ENCODE peak calls at places on chromosome 21, in four cellular contexts. One of them, this sample, is unnamed.
A peak's percentile ranks its signal among the peaks of the same experiment; 100 is the strongest.

GRCh38 chr21:44870748-44871495 is 2.6 kb downstream of the PTTG1IP start:
- DNase-seq in heart left ventricle: peak; percentile 67
- DNase-seq in cardiac fibroblast: peak; percentile 22
- DNase-seq in ovary: peak; percentile 54
- DNase-seq in this sample: no peak

GRCh38 chr21:46048926-46049889 is 48.7 kb upstream of the COL6A2 start:
- DNase-seq in ovary: peak; percentile 95
- DNase-seq in heart left ventricle: peak; percentile 89
- DNase-seq in cardiac fibroblast: peak; percentile 100
- DNase-seq in this sample: peak; percentile 100

GRCh38 chr21:44985441-44986401 is 45.9 kb downstream of the SLX9 start:
- DNase-seq in ovary: peak; percentile 30
- DNase-seq in cardiac fibroblast: no peak
- DNase-seq in heart left ventricle: no peak
- DNase-seq in this sample: no peak

GRCh38 chr21:39319814-39320332 is 6.4 kb upstream of the BRWD1 start:
- DNase-seq in heart left ventricle: no peak
- DNase-seq in cardiac fibroblast: peak; percentile 30
- DNase-seq in ovary: no peak
- DNase-seq in this sample: peak; percentile 38

GRCh38 chr21:38869946-38870345 is 64.2 kb downstream of the ETS2 start:
- DNase-seq in cardiac fibroblast: peak; percentile 41
- DNase-seq in ovary: no peak
- DNase-seq in heart left ventricle: no peak
- DNase-seq in this sample: no peak

GRCh38 chr21:46561448-46562095 is 43.3 kb downstream of the S100B start:
- DNase-seq in cardiac fibroblast: no peak
- DNase-seq in ovary: no peak
- DNase-seq in heart left ventricle: no peak
- DNase-seq in this sample: no peak

GRCh38 chr21:45412909-45413581 is 8.1 kb downstream of the COL18A1 start:
- DNase-seq in heart left ventricle: peak; percentile 14
- DNase-seq in cardiac fibroblast: no peak
- DNase-seq in ovary: peak; percentile 56
- DNase-seq in this sample: no peak

GRCh38 chr21:35593000-35593502 is 467.3 kb downstream of the SETD4 start:
- DNase-seq in cardiac fibroblast: peak; percentile 60
- DNase-seq in ovary: no peak
- DNase-seq in heart left ventricle: no peak
- DNase-seq in this sample: peak; percentile 61

GRCh38 chr21:29265690-29266479 is 32.8 kb upstream of the BACH1 start:
- DNase-seq in cardiac fibroblast: peak; percentile 65
- DNase-seq in heart left ventricle: no peak
- DNase-seq in ovary: no peak
- DNase-seq in this sample: no peak

GRCh38 chr21:37153193-37153934 is 80.3 kb downstream of the TTC3 start:
- DNase-seq in cardiac fibroblast: peak; percentile 70
- DNase-seq in heart left ventricle: no peak
- DNase-seq in ovary: no peak
- DNase-seq in this sample: peak; percentile 90

GRCh38 chr21:37555672-37556261 is 189.2 kb downstream of the DYRK1A start:
- DNase-seq in cardiac fibroblast: no peak
- DNase-seq in ovary: no peak
- DNase-seq in heart left ventricle: no peak
- DNase-seq in this sample: no peak

GRCh38 chr21:25039461-25040380 is 567.6 kb downstream of the MRPL39 start:
- DNase-seq in cardiac fibroblast: peak; percentile 2
- DNase-seq in ovary: no peak
- DNase-seq in heart left ventricle: no peak
- DNase-seq in this sample: no peak

GRCh38 chr21:32246571-32246970 is 32.3 kb downstream of the MIS18A start:
- DNase-seq in cardiac fibroblast: no peak
- DNase-seq in ovary: no peak
- DNase-seq in heart left ventricle: no peak
- DNase-seq in this sample: no peak
- H3K4me3 ChIP-seq in cardiac fibroblast: no peak overlapping the region
- H3K4me3 ChIP-seq in ovary: no peak overlapping the region
- H3K4me3 ChIP-seq in heart left ventricle: no peak overlapping the region
- H3K4me3 ChIP-seq in this sample: no peak overlapping the region

DNA sequence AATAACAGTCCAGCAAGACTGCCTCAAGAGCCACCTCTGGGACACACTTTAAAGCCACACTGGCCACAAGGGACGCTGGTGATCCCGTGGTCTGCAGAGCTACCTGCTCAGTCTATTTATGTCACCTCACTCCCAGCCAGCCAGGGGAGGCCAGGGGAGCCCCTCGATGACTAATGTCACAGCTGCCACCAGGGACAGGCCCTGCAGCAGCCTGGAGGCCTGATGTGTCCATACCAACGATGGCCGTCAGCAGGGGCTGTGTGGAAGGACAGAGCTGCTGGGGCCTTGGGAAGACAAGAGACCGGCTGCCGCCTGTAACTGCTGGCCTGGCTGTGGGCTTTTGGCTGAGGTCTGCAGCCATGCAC is 71.0 kb downstream of the SIK1 start:
- DNase-seq in cardiac fibroblast: no peak
- DNase-seq in ovary: no peak
- DNase-seq in heart left ventricle: no peak
- DNase-seq in this sample: no peak
- TF ChIP-seq CTCF in cardiac fibroblast: no peak
- TF ChIP-seq CTCF in ovary: no peak
- TF ChIP-seq CTCF in heart left ventricle: no peak
- TF ChIP-seq CTCF in this sample: no peak

DNA sequence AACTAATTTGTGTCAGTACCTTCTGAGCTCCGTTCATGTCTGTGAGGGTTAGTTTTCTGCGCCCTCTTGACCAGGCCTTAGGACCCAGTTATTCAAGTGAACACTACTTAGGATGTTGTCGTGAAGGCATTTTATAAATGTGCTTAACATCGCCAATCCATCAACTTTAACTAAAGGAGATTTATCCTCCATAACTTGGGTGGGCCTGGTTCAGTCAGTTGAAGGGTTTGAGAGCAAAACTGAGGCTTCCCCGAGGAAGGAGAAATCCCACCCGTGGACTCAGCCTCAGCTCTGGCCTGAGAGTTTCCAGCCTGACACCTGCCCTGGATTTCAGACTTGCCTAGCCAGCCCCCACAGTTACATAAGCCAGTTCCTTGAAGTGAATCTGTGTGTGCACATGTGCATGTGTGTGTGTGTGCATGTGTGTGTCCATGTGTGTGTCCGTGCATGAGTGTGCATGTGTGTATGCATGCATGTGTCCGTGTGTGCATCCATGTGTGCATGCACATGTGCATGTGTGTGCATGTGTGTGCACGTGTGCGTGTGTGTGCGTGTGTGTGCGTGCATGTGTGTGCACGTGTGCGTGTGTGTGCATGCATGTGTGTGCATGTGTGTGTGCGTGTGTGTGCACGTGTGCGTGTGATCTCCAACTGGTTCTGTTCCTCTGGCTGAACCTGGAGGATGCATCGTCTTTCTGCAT is 62.1 kb upstream of the PDE9A start:
- DNase-seq in cardiac fibroblast: no peak
- DNase-seq in heart left ventricle: no peak
- DNase-seq in ovary: no peak
- DNase-seq in this sample: no peak
- H3K4me3 ChIP-seq in cardiac fibroblast: no peak overlapping the region
- H3K4me3 ChIP-seq in heart left ventricle: no peak overlapping the region
- H3K4me3 ChIP-seq in ovary: no peak overlapping the region
- H3K4me3 ChIP-seq in this sample: no peak overlapping the region

DNA sequence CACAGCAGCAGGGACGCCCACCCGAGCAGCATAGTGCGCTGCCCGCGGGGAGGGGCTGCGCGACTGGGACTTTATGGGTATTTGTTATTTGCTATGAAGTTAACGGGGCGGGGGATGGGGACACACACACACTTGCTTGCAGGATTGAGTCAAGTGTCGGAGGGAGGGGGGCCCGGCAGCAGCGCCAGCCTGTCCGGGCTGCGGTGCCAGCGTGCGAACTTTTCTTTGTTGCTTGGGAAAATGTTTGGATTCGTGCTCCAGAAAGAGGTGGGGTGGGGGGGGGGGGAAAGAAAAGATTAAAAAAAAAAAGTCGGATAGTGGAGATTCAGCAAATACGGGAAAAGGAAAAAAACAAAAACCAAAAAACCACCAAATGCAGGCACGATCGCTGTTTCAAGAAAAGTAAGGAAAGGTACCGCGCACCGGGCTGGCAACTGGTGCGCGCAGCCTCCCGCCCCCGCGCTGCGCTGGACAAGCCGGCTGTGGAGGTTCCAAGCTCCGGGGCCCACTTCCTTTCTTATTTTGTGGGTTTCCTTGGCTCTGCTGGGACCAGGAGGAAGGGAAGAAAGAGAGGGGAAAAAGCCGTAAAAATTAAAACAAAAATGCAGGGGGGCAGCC is 419 bp downstream of the ADAMTS5 start:
- DNase-seq in ovary: no peak
- DNase-seq in cardiac fibroblast: peak; percentile 17
- DNase-seq in heart left ventricle: no peak
- DNase-seq in this sample: peak; percentile 28
- TF ChIP-seq CTCF in ovary: no peak
- TF ChIP-seq CTCF in cardiac fibroblast: no peak
- TF ChIP-seq CTCF in heart left ventricle: no peak
- TF ChIP-seq CTCF in this sample: no peak

DNA sequence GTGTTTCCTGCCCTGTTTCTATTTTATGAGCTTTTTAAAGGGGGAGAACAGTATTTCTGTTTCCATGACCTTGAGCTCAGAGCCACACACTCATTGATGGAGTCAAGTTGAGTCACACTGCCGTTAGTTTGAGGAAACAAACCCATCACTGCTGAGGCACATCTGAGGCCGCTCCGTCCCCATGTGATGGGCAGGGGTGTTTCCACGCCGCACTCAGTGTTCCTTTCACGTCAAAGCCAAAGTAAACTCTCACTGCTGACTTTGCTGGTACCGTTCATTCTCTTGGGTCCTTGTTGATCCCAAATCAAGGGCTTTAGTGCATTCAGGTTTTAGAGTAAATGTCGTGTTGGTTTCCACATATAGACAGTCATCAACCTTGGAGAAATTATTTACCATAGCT is 48.8 kb downstream of the PKNOX1 start:
- DNase-seq in heart left ventricle: no peak
- DNase-seq in cardiac fibroblast: no peak
- DNase-seq in ovary: no peak
- DNase-seq in this sample: no peak
- H3K4me3 ChIP-seq in heart left ventricle: no peak overlapping the region
- H3K4me3 ChIP-seq in cardiac fibroblast: no peak overlapping the region
- H3K4me3 ChIP-seq in ovary: no peak overlapping the region
- H3K4me3 ChIP-seq in this sample: no peak overlapping the region

DNA sequence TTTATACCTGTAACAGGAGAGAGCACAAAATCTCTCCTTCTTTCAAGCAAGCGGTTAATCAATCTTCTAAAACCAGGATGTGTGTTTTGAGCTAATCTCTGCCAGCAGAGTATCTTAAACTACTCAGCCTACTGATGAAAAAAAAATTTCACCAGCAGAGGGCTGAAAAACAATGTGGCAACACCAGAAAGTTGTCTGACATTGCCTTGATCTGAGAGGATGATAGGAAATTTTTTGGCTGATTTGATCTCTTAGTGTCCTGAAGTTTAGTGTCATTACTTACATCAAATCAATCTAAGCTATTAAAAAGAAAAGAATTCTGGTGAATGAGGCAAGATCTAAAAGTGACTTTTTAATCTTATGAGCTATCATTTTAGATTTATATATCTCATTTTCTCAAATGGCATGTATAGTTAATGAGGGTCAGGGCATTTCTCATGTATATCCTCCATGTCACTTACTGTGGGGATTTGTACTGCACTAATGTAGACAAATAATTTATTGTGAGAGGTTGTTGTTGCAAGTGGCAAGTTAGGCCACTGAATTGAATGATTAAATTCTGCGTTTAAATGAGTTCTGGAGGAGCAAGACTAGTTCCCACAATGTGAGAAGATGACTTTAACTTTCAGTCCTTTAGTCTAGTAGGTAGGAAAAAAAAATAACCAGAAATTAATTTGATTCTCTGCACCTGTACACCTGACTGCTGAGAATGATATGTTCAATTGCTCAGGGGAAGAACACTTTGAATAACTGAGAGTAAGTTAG is 10.8 kb downstream of the ADAMTS1 start:
- DNase-seq in cardiac fibroblast: peak; percentile 58
- DNase-seq in heart left ventricle: no peak
- DNase-seq in ovary: no peak
- DNase-seq in this sample: peak; percentile 38
- TF ChIP-seq CTCF in cardiac fibroblast: peak; percentile 35
- TF ChIP-seq CTCF in heart left ventricle: peak; percentile 8
- TF ChIP-seq CTCF in ovary: no peak
- TF ChIP-seq CTCF in this sample: peak; percentile 40

This sample was measured in fibroblast of pulmonary artery.